ENCODE peak calls at places on chromosomes 12 and 14, in five cellular contexts. Q is PC-3, Z is HCT116, J is SK-N-SH, W is MM.1S. R is an unnamed sample.

GRCh38 chr12:9364224-9365176 is 156.3 kb upstream of the PZP start:
- DNase-seq in W (peak; percentile 75), Z (no peak), Q (peak; percentile 12), J (no peak), R (peak; percentile 62)

GRCh38 chr14:50947446-50947845 is 3.2 kb upstream of the PYGL start:
- DNase-seq in W (no peak), J (no peak), Q (peak; percentile 52), Z (no peak), R (no peak)

GRCh38 chr12:843609-844008 is 91.2 kb downstream of the WNK1 start:
- DNase-seq in W (no peak), J (no peak), Z (no peak), Q (peak; percentile 84), R (no peak)

GRCh38 chr12:132326646-132327045 is 2.7 kb downstream of the GALNT9 start:
- DNase-seq in Q (no peak), Z (no peak), J (no peak), W (no peak), R (no peak)

GRCh38 chr14:101732128-101732527 is 29.4 kb upstream of the PPP2R5C start:
- DNase-seq in J (no peak), W (no peak), Z (peak; percentile 43), Q (peak; percentile 42), R (no peak)

GRCh38 chr14:50773632-50774541 is 57.1 kb downstream of the NIN start:
- DNase-seq in J (peak; percentile 76), W (no peak), Z (no peak), Q (peak; percentile 91), R (peak; percentile 71)

GRCh38 chr12:79001404-79001803 is 136.8 kb downstream of the SYT1 start:
- DNase-seq in Q (no peak), J (no peak), W (no peak), Z (no peak), R (no peak)

GRCh38 chr12:57771873-57772428 is at the start of gene METTL1:
- DNase-seq in Z (peak; percentile 96), J (peak; percentile 94), W (peak; percentile 98), Q (peak; percentile 96), R (peak; percentile 97)

GRCh38 chr14:104383088-104383805 is 196.3 kb upstream of the C14orf180 start:
- DNase-seq in Z (no peak), Q (no peak), W (no peak), J (peak; percentile 81), R (peak; percentile 81)

GRCh38 chr14:55798400-55798799 is 218.4 kb downstream of the KTN1 start:
- DNase-seq in Z (no peak), W (no peak), J (no peak), Q (no peak), R (no peak)

GRCh38 chr12:131975228-131975627 is 25.5 kb downstream of the EP400 start:
- DNase-seq in Q (no peak), W (no peak), Z (no peak), J (no peak), R (no peak)

GRCh38 chr12:46369474-46370379 is 2.8 kb downstream of the SLC38A2 start:
- DNase-seq in Q (no peak), Z (no peak), J (no peak), W (no peak), R (no peak)

GRCh38 chr14:94768141-94768520 is 1.8 kb downstream of the GSC start:
- DNase-seq in J (no peak), Q (no peak), Z (no peak), W (no peak), R (no peak)

GRCh38 chr12:43758247-43758727 is 303 bp downstream of the PUS7L start:
- DNase-seq in Z (no peak), Q (peak; percentile 34), W (peak; percentile 17), J (peak; percentile 47), R (peak; percentile 43)

GRCh38 chr12:43762596-43762995 is 3.8 kb downstream of the IRAK4 start:
- DNase-seq in Q (no peak), W (peak; percentile 34), Z (no peak), J (no peak), R (no peak)

GRCh38 chr12:43758728-43759563 is at the start of the genes IRAK4 and PUS7L:
- DNase-seq in Z (peak; percentile 96), W (peak; percentile 99), Q (peak; percentile 99), J (peak; percentile 93), R (peak; percentile 98)

GRCh38 chr12:43761535-43761934 is 2.8 kb downstream of the IRAK4 start:
- DNase-seq in J (no peak), Z (no peak), W (no peak), Q (no peak), R (no peak)

GRCh38 chr12:43760396-43760795 is 1.6 kb downstream of the IRAK4 start:
- DNase-seq in W (no peak), J (no peak), Q (no peak), Z (no peak), R (no peak)
- H3K9ac ChIP-seq in W (peak overlapping the region; percentile 89), J (no peak overlapping the region), Q (no peak overlapping the region), Z (no peak overlapping the region), R (no peak overlapping the region)

GRCh38 chr12:48980953-48981756 is 3.0 kb downstream of the WNT1 start:
- DNase-seq in Z (no peak), W (no peak), J (peak; percentile 80), Q (no peak), R (peak; percentile 69)
- TF ChIP-seq CTCF in Z (no peak), W (peak; percentile 22), J (peak; percentile 25), Q (peak; percentile 18), R (peak; percentile 23)

GRCh38 chr12:66132408-66132807 is 1.9 kb upstream of the LLPH start:
- DNase-seq in J (no peak), W (no peak), Z (peak; percentile 52), Q (peak; percentile 39), R (no peak)
- TF ChIP-seq EZH2phosphoT487 in J (no peak), W (no peak), Z (no peak), Q (no peak), R (no peak)

GRCh38 chr14:77007975-77008421 is 20.5 kb downstream of the IRF2BPL start:
- DNase-seq in Q (peak; percentile 93), Z (no peak), W (no peak), J (no peak), R (no peak)
- H3K9ac ChIP-seq in Q (peak overlapping the region; percentile 1), Z (peak overlapping the region; percentile 12), W (no peak overlapping the region), J (no peak overlapping the region), R (no peak overlapping the region)

DNA sequence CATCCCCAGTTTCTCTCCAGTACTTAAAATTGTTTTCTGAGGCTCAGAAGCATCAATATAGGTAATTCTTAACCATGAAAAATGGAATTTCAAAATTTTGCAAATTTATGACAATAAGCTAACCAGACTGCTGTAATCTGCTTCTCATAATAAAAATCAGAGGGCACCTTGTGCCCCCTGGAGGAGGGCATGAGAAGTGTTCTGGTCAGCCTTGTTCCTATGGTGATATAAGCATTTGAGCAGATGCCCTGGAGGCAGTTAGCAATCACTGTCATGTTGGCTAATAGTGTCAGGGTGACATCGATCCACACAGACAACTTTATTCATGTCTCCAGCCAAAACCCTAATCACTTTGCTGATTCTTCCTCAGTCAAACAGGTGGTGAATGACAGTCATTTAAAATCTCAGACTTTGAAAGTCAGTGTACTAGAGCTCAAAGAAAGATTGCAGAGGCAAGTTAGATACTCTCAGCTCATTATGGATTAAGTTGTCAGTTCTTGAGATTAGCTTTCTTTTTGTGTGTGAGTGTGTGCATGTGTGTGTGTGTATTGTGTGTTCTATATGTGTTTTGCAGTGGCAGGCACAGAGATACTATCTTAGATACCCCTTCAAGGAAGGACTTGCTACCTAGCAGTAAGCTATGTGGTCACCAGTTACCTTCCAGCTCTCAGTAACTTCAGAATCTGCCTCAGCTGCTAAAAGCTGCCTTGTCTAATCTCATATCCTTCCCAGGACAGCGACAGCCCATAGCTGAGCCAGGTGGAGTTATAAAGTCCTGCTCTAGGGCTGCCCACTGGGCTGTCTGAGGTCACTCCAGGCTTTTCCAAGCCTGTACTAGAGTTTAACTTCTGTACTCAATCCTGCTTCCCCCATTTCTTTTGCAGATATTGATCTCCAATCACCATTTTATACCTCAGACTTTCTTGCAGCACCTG is 942.8 kb downstream of the GALC start:
- DNase-seq in W (peak; percentile 31), J (peak; percentile 14), Z (no peak), Q (peak; percentile 60), R (peak; percentile 46)
- TF ChIP-seq CTCF in W (peak; percentile 37), J (peak; percentile 56), Z (peak; percentile 31), Q (peak; percentile 54), R (peak; percentile 71)

GRCh38 chr12:76460807-76461206 is 98.8 kb downstream of the OSBPL8 start:
- DNase-seq in J (no peak), Z (no peak), Q (no peak), W (no peak), R (no peak)

GRCh38 chr12:76462668-76463224 is 96.8 kb downstream of the OSBPL8 start:
- DNase-seq in Z (no peak), W (no peak), J (no peak), Q (no peak), R (no peak)

GRCh38 chr12:76457010-76457409 is 102.6 kb downstream of the OSBPL8 start:
- DNase-seq in W (no peak), Z (no peak), J (no peak), Q (no peak), R (no peak)

GRCh38 chr12:76455582-76456345 is 103.8 kb downstream of the OSBPL8 start:
- DNase-seq in Q (peak; percentile 95), J (peak; percentile 42), Z (peak; percentile 90), W (peak; percentile 53), R (peak; percentile 60)

DNA sequence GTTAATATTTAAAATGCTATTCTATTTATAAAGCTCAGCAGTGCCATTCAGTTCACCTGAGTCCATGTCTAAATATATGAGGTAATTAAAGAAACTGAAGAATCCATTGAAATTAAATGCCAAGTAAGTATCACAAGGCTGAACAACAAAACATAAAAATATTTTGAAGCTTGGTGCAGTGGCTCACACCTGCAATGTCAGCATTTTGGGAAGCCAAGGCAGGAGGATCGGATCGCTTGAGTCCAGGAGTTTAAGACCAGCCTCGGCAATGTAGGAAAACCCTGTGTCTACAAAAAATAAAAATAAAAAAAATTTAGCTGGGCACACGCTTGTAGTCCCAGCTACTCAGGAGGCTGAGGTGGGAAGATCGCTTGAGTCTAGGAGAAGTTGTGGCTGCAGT is 101.8 kb downstream of the OSBPL8 start:
- DNase-seq in J (no peak), Q (no peak), W (no peak), Z (no peak), R (no peak)
- TF ChIP-seq EZH2phosphoT487 in J (no peak), Q (no peak), W (no peak), Z (no peak), R (no peak)

GRCh38 chr14:89308232-89308959 is 108.6 kb downstream of the FOXN3 start:
- DNase-seq in Z (no peak), J (no peak), Q (peak; percentile 25), W (no peak), R (no peak)
- H3K9ac ChIP-seq in Z (no peak overlapping the region), J (no peak overlapping the region), Q (no peak overlapping the region), W (no peak overlapping the region), R (no peak overlapping the region)

GRCh38 chr12:28963554-28963953 is 185.5 kb upstream of the FAR2 start:
- DNase-seq in Z (peak; percentile 44), J (no peak), W (peak; percentile 36), Q (peak; percentile 95), R (peak; percentile 14)
- TF ChIP-seq CTCF in Z (peak; percentile 71), J (peak; percentile 58), W (peak; percentile 47), Q (peak; percentile 100), R (peak; percentile 52)

GRCh38 chr12:108828774-108829173 is 28.6 kb downstream of the SSH1 start:
- DNase-seq in W (no peak), Z (peak; percentile 75), Q (no peak), J (no peak), R (no peak)
- TF ChIP-seq EZH2phosphoT487 in W (no peak), Z (no peak), Q (no peak), J (no peak), R (no peak)

R was measured in neural progenitor cell.